ENCODE peak calls at places on chromosomes 12 and 14, in seven cellular contexts. One of them, this sample, is unnamed.

GRCh38 chr14:105470163-105470811 is 4.3 kb upstream of the CRIP2 start:
- DNase-seq in right atrium auricular region: no peak
- DNase-seq in A549: no peak
- DNase-seq in suprapubic skin: no peak
- DNase-seq in pancreas: no peak
- DNase-seq in CD4-positive, alpha-beta T cell: no peak
- DNase-seq in upper lobe of left lung: no peak
- DNase-seq in this sample: no peak

GRCh38 chr12:28189774-28190320 is 409 bp upstream of the CCDC91 start:
- DNase-seq in suprapubic skin: no peak
- DNase-seq in CD4-positive, alpha-beta T cell: no peak
- DNase-seq in right atrium auricular region: no peak
- DNase-seq in upper lobe of left lung: no peak
- DNase-seq in A549: no peak
- DNase-seq in pancreas: no peak
- DNase-seq in this sample: no peak

GRCh38 chr14:80434574-80435321 is 223.4 kb upstream of the DIO2 start:
- DNase-seq in CD4-positive, alpha-beta T cell: no peak
- DNase-seq in A549: peak
- DNase-seq in suprapubic skin: no peak
- DNase-seq in upper lobe of left lung: no peak
- DNase-seq in pancreas: peak
- DNase-seq in right atrium auricular region: no peak
- DNase-seq in this sample: no peak

GRCh38 chr14:59215353-59215752 is 26.9 kb downstream of the DAAM1 start:
- DNase-seq in CD4-positive, alpha-beta T cell: no peak
- DNase-seq in right atrium auricular region: peak
- DNase-seq in A549: no peak
- DNase-seq in suprapubic skin: peak
- DNase-seq in pancreas: peak
- DNase-seq in upper lobe of left lung: peak
- DNase-seq in this sample: peak

GRCh38 chr12:104951759-104952509 is 6.2 kb downstream of the SLC41A2 start:
- DNase-seq in A549: no peak
- DNase-seq in CD4-positive, alpha-beta T cell: no peak
- DNase-seq in pancreas: no peak
- DNase-seq in suprapubic skin: no peak
- DNase-seq in right atrium auricular region: no peak
- DNase-seq in upper lobe of left lung: no peak
- DNase-seq in this sample: no peak

GRCh38 chr14:91116913-91117588 is 3.2 kb downstream of the DGLUCY start:
- DNase-seq in CD4-positive, alpha-beta T cell: no peak
- DNase-seq in pancreas: no peak
- DNase-seq in upper lobe of left lung: no peak
- DNase-seq in right atrium auricular region: no peak
- DNase-seq in suprapubic skin: no peak
- DNase-seq in A549: no peak
- DNase-seq in this sample: no peak

GRCh38 chr12:93563807-93564538 is 8.5 kb upstream of the SOCS2 start:
- DNase-seq in suprapubic skin: no peak
- DNase-seq in CD4-positive, alpha-beta T cell: no peak
- DNase-seq in pancreas: no peak
- DNase-seq in A549: peak
- DNase-seq in right atrium auricular region: no peak
- DNase-seq in upper lobe of left lung: peak
- DNase-seq in this sample: no peak

GRCh38 chr14:43735926-43736325 is 771.2 kb downstream of the FSCB start:
- DNase-seq in right atrium auricular region: no peak
- DNase-seq in pancreas: no peak
- DNase-seq in CD4-positive, alpha-beta T cell: no peak
- DNase-seq in A549: no peak
- DNase-seq in upper lobe of left lung: no peak
- DNase-seq in suprapubic skin: no peak
- DNase-seq in this sample: no peak

GRCh38 chr12:25960176-25960575 is 1.7 kb downstream of the RASSF8 start:
- DNase-seq in CD4-positive, alpha-beta T cell: no peak
- DNase-seq in suprapubic skin: no peak
- DNase-seq in right atrium auricular region: no peak
- DNase-seq in pancreas: no peak
- DNase-seq in upper lobe of left lung: peak
- DNase-seq in A549: peak
- DNase-seq in this sample: no peak

GRCh38 chr14:68616255-68616902 is 176.5 kb downstream of the ZFP36L1 start:
- DNase-seq in A549: peak
- DNase-seq in pancreas: no peak
- DNase-seq in suprapubic skin: no peak
- DNase-seq in right atrium auricular region: no peak
- DNase-seq in upper lobe of left lung: no peak
- DNase-seq in CD4-positive, alpha-beta T cell: no peak
- DNase-seq in this sample: no peak

GRCh38 chr12:11884661-11885060 is 186.1 kb upstream of the BCL2L14 start:
- DNase-seq in pancreas: no peak
- DNase-seq in suprapubic skin: no peak
- DNase-seq in A549: peak
- DNase-seq in right atrium auricular region: no peak
- DNase-seq in CD4-positive, alpha-beta T cell: no peak
- DNase-seq in upper lobe of left lung: no peak
- DNase-seq in this sample: no peak

GRCh38 chr12:47867496-47867941 is 37.3 kb downstream of the VDR start:
- DNase-seq in upper lobe of left lung: peak
- DNase-seq in right atrium auricular region: peak
- DNase-seq in CD4-positive, alpha-beta T cell: no peak
- DNase-seq in A549: peak
- DNase-seq in suprapubic skin: no peak
- DNase-seq in pancreas: no peak
- DNase-seq in this sample: no peak

GRCh38 chr12:30810918-30811317 is 56.2 kb upstream of the CAPRIN2 start:
- DNase-seq in CD4-positive, alpha-beta T cell: no peak
- DNase-seq in right atrium auricular region: no peak
- DNase-seq in upper lobe of left lung: no peak
- DNase-seq in pancreas: no peak
- DNase-seq in suprapubic skin: no peak
- DNase-seq in A549: no peak
- DNase-seq in this sample: no peak

GRCh38 chr14:83467811-83468210 is 1934.2 kb upstream of the SEL1L start:
- DNase-seq in pancreas: no peak
- DNase-seq in right atrium auricular region: no peak
- DNase-seq in A549: no peak
- DNase-seq in suprapubic skin: no peak
- DNase-seq in CD4-positive, alpha-beta T cell: no peak
- DNase-seq in upper lobe of left lung: no peak
- DNase-seq in this sample: no peak

GRCh38 chr12:130043685-130044421 is 118.4 kb upstream of the FZD10 start:
- DNase-seq in A549: no peak
- DNase-seq in right atrium auricular region: no peak
- DNase-seq in pancreas: no peak
- DNase-seq in upper lobe of left lung: no peak
- DNase-seq in suprapubic skin: no peak
- DNase-seq in CD4-positive, alpha-beta T cell: no peak
- DNase-seq in this sample: no peak

GRCh38 chr12:100234166-100234565 is 32.7 kb downstream of the DEPDC4 start:
- DNase-seq in upper lobe of left lung: no peak
- DNase-seq in suprapubic skin: no peak
- DNase-seq in A549: no peak
- DNase-seq in right atrium auricular region: no peak
- DNase-seq in CD4-positive, alpha-beta T cell: no peak
- DNase-seq in pancreas: no peak
- DNase-seq in this sample: no peak

GRCh38 chr12:56334490-56334793 is 642 bp upstream of the PAN2 start:
- DNase-seq in pancreas: no peak
- DNase-seq in upper lobe of left lung: no peak
- DNase-seq in A549: no peak
- DNase-seq in right atrium auricular region: no peak
- DNase-seq in suprapubic skin: no peak
- DNase-seq in CD4-positive, alpha-beta T cell: no peak
- DNase-seq in this sample: no peak

GRCh38 chr12:107395817-107396216 is 289.8 kb upstream of the PWP1 start:
- DNase-seq in A549: peak
- DNase-seq in suprapubic skin: no peak
- DNase-seq in pancreas: no peak
- DNase-seq in upper lobe of left lung: no peak
- DNase-seq in right atrium auricular region: no peak
- DNase-seq in CD4-positive, alpha-beta T cell: no peak
- DNase-seq in this sample: no peak

GRCh38 chr12:101697197-101697929 is at the start of gene CHPT1:
- DNase-seq in right atrium auricular region: peak
- DNase-seq in suprapubic skin: peak
- DNase-seq in A549: peak
- DNase-seq in upper lobe of left lung: peak
- DNase-seq in pancreas: peak
- DNase-seq in CD4-positive, alpha-beta T cell: peak
- DNase-seq in this sample: peak

GRCh38 chr12:88781909-88782308 is 201.6 kb upstream of the KITLG start:
- DNase-seq in pancreas: no peak
- DNase-seq in right atrium auricular region: no peak
- DNase-seq in CD4-positive, alpha-beta T cell: no peak
- DNase-seq in suprapubic skin: no peak
- DNase-seq in A549: no peak
- DNase-seq in upper lobe of left lung: no peak
- DNase-seq in this sample: no peak

GRCh38 chr12:121535150-121536057 is 45.4 kb downstream of the KDM2B start:
- DNase-seq in suprapubic skin: no peak
- DNase-seq in pancreas: no peak
- DNase-seq in right atrium auricular region: no peak
- DNase-seq in upper lobe of left lung: no peak
- DNase-seq in A549: no peak
- DNase-seq in CD4-positive, alpha-beta T cell: no peak
- DNase-seq in this sample: no peak

GRCh38 chr12:121536058-121536928 is 44.5 kb downstream of the KDM2B start:
- DNase-seq in suprapubic skin: peak
- DNase-seq in upper lobe of left lung: peak
- DNase-seq in right atrium auricular region: peak
- DNase-seq in pancreas: peak
- DNase-seq in CD4-positive, alpha-beta T cell: peak
- DNase-seq in A549: peak
- DNase-seq in this sample: peak

GRCh38 chr12:121533391-121534090 is 47.3 kb downstream of the KDM2B start:
- DNase-seq in upper lobe of left lung: peak
- DNase-seq in A549: no peak
- DNase-seq in pancreas: no peak
- DNase-seq in right atrium auricular region: no peak
- DNase-seq in CD4-positive, alpha-beta T cell: no peak
- DNase-seq in suprapubic skin: no peak
- DNase-seq in this sample: peak

GRCh38 chr12:121532503-121533390 is 48.1 kb downstream of the KDM2B start:
- DNase-seq in A549: no peak
- DNase-seq in CD4-positive, alpha-beta T cell: no peak
- DNase-seq in right atrium auricular region: no peak
- DNase-seq in upper lobe of left lung: no peak
- DNase-seq in pancreas: no peak
- DNase-seq in suprapubic skin: no peak
- DNase-seq in this sample: no peak

GRCh38 chr12:121534495-121535148 is 46.2 kb downstream of the KDM2B start:
- DNase-seq in right atrium auricular region: no peak
- DNase-seq in upper lobe of left lung: peak
- DNase-seq in suprapubic skin: no peak
- DNase-seq in pancreas: no peak
- DNase-seq in CD4-positive, alpha-beta T cell: peak
- DNase-seq in A549: no peak
- DNase-seq in this sample: no peak
- H3K27ac ChIP-seq in right atrium auricular region: no peak
- H3K27ac ChIP-seq in upper lobe of left lung: peak
- H3K27ac ChIP-seq in suprapubic skin: no peak
- H3K27ac ChIP-seq in pancreas: no peak
- H3K27ac ChIP-seq in CD4-positive, alpha-beta T cell: peak
- H3K27ac ChIP-seq in A549: no peak
- H3K27ac ChIP-seq in this sample: peak

GRCh38 chr14:69877492-69877891 is 1.7 kb upstream of the SMOC1 start:
- DNase-seq in A549: peak
- DNase-seq in suprapubic skin: no peak
- DNase-seq in pancreas: no peak
- DNase-seq in CD4-positive, alpha-beta T cell: no peak
- DNase-seq in upper lobe of left lung: no peak
- DNase-seq in right atrium auricular region: no peak
- DNase-seq in this sample: no peak
- TF ChIP-seq CTCF in A549: peak
- TF ChIP-seq CTCF in suprapubic skin: no peak
- TF ChIP-seq CTCF in pancreas: peak
- TF ChIP-seq CTCF in CD4-positive, alpha-beta T cell: no peak
- TF ChIP-seq CTCF in upper lobe of left lung: no peak
- TF ChIP-seq CTCF in right atrium auricular region: peak
- TF ChIP-seq CTCF in this sample: peak

GRCh38 chr12:50004696-50005095 is 20.6 kb downstream of the RACGAP1 start:
- DNase-seq in CD4-positive, alpha-beta T cell: no peak
- DNase-seq in suprapubic skin: no peak
- DNase-seq in right atrium auricular region: no peak
- DNase-seq in upper lobe of left lung: no peak
- DNase-seq in A549: no peak
- DNase-seq in pancreas: no peak
- DNase-seq in this sample: no peak
- H3K27ac ChIP-seq in CD4-positive, alpha-beta T cell: no peak
- H3K27ac ChIP-seq in suprapubic skin: no peak
- H3K27ac ChIP-seq in right atrium auricular region: no peak
- H3K27ac ChIP-seq in upper lobe of left lung: no peak
- H3K27ac ChIP-seq in A549: no peak
- H3K27ac ChIP-seq in pancreas: no peak
- H3K27ac ChIP-seq in this sample: no peak

DNA sequence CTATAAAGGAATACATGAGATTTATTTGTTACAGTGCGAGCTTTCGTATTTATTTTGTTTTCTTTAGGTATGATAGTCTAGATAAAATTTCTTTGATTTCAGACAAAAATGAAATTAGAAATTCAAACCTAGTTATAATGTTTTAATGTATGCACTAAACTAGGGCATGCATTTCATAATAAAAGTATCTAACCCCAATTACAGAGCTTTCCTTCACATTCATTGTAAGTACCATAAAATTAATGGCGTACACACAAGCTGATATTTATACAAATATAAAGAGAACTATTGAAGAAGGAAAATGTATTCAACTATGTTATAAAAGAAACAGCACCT is 120.2 kb downstream of the GXYLT1 start:
- DNase-seq in upper lobe of left lung: no peak
- DNase-seq in suprapubic skin: no peak
- DNase-seq in pancreas: no peak
- DNase-seq in right atrium auricular region: no peak
- DNase-seq in A549: no peak
- DNase-seq in CD4-positive, alpha-beta T cell: no peak
- DNase-seq in this sample: no peak
- TF ChIP-seq CTCF in upper lobe of left lung: no peak
- TF ChIP-seq CTCF in suprapubic skin: no peak
- TF ChIP-seq CTCF in pancreas: no peak
- TF ChIP-seq CTCF in right atrium auricular region: no peak
- TF ChIP-seq CTCF in A549: no peak
- TF ChIP-seq CTCF in CD4-positive, alpha-beta T cell: peak
- TF ChIP-seq CTCF in this sample: no peak

DNA sequence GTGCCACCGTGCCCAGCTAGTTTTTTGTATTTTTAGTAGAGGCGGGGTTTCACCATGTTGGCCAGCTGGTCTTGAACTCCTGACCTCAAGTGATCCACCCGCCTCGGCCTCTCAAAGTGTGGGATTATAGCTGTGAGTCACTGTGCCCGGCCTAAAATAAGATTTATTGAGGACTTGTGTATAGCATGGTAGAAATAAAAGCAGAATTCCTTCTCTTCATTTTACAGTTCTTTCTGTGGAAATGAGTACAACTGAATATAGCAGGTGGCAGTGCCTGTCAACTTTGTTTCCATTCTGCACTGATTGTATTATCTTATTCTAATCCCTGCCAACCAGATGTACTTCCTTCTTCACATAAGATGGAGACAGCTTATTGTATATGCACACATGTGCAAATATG is 41.0 kb downstream of the DIP2B start:
- DNase-seq in right atrium auricular region: no peak
- DNase-seq in suprapubic skin: no peak
- DNase-seq in pancreas: no peak
- DNase-seq in CD4-positive, alpha-beta T cell: no peak
- DNase-seq in upper lobe of left lung: no peak
- DNase-seq in A549: no peak
- DNase-seq in this sample: no peak
- H3K27ac ChIP-seq in right atrium auricular region: no peak
- H3K27ac ChIP-seq in suprapubic skin: peak
- H3K27ac ChIP-seq in pancreas: no peak
- H3K27ac ChIP-seq in CD4-positive, alpha-beta T cell: no peak
- H3K27ac ChIP-seq in upper lobe of left lung: no peak
- H3K27ac ChIP-seq in A549: no peak
- H3K27ac ChIP-seq in this sample: no peak

This sample was measured in upper lobe of right lung.